ENCODE peak calls at places on chromosomes 2 and 18, in eight cellular contexts. P is sigmoid colon, O is upper lobe of left lung, Q is K562, M is heart right ventricle, G is right lobe of liver, J is transverse colon, K is tibial artery. R is an unnamed sample. For H3K36me3 and H3K4me1, the result is how much of the 10 kb centered on the place peaks cover.

GRCh38 chr2:220533485-220533884 is 906.1 kb downstream of the SLC4A3 start:
- DNase-seq in P (no peak), O (no peak), Q (peak), M (no peak), G (no peak), J (no peak), K (no peak), R (peak)

GRCh38 chr2:69298261-69298660 is 88.8 kb downstream of the GFPT1 start:
- DNase-seq in P (no peak), O (no peak), Q (no peak), M (no peak), G (no peak), J (no peak), K (no peak), R (no peak)

GRCh38 chr2:41791523-41791922 is 256.3 kb upstream of the PKDCC start:
- DNase-seq in P (no peak), O (no peak), Q (no peak), M (no peak), G (no peak), J (no peak), K (no peak), R (peak)

GRCh38 chr2:201971516-201972228 is 62.0 kb upstream of the FZD7 start:
- DNase-seq in P (peak), O (no peak), Q (no peak), M (no peak), G (no peak), J (no peak), K (no peak), R (no peak)

GRCh38 chr18:69196336-69196735 is 204.4 kb upstream of the DOK6 start:
- DNase-seq in P (no peak), O (no peak), Q (no peak), M (no peak), G (no peak), J (no peak), K (no peak), R (no peak)

GRCh38 chr2:113918229-113918628 is 28.3 kb downstream of the ACTR3 start:
- DNase-seq in P (no peak), O (no peak), Q (no peak), M (no peak), G (no peak), J (no peak), K (no peak), R (no peak)

GRCh38 chr2:158932246-158932645 is 36.2 kb upstream of the TANC1 start:
- DNase-seq in P (no peak), O (no peak), Q (no peak), M (no peak), G (no peak), J (no peak), K (no peak), R (no peak)

GRCh38 chr2:85277416-85278158 is 50.2 kb downstream of the TGOLN2 start:
- DNase-seq in P (peak), O (no peak), Q (no peak), M (peak), G (no peak), J (no peak), K (no peak), R (no peak)

GRCh38 chr2:230668184-230668938 is 44.3 kb upstream of the CAB39 start:
- DNase-seq in P (no peak), O (peak), Q (no peak), M (peak), G (no peak), J (peak), K (peak), R (no peak)

GRCh38 chr2:188471166-188471565 is 179.5 kb downstream of the GULP1 start:
- DNase-seq in P (no peak), O (no peak), Q (no peak), M (no peak), G (no peak), J (no peak), K (no peak), R (no peak)

GRCh38 chr2:158666969-158667368 is 128.1 kb upstream of the DAPL1 start:
- DNase-seq in P (no peak), O (no peak), Q (no peak), M (no peak), G (no peak), J (no peak), K (no peak), R (no peak)

GRCh38 chr2:134491796-134492441 is 226.9 kb downstream of the TMEM163 start:
- DNase-seq in P (no peak), O (no peak), Q (no peak), M (peak), G (no peak), J (no peak), K (no peak), R (no peak)

GRCh38 chr2:132950986-132951385 is 281.0 kb upstream of the LYPD1 start:
- DNase-seq in P (no peak), O (no peak), Q (no peak), M (no peak), G (no peak), J (no peak), K (no peak), R (no peak)

GRCh38 chr2:181393472-181393871 is 63.7 kb upstream of the ITGA4 start:
- DNase-seq in P (no peak), O (no peak), Q (no peak), M (no peak), G (no peak), J (no peak), K (no peak), R (no peak)

GRCh38 chr2:17470855-17471641 is 47.2 kb downstream of the RAD51AP2 start:
- DNase-seq in P (no peak), O (no peak), Q (peak), M (no peak), G (no peak), J (no peak), K (no peak), R (no peak)

GRCh38 chr2:236286866-236287545 is 22.8 kb upstream of the ASB18 start:
- DNase-seq in P (no peak), O (no peak), Q (no peak), M (no peak), G (no peak), J (no peak), K (no peak), R (no peak)

GRCh38 chr2:238024986-238025385 is 35.8 kb upstream of the SCLY start:
- DNase-seq in P (no peak), O (no peak), Q (no peak), M (no peak), G (no peak), J (no peak), K (no peak), R (no peak)

GRCh38 chr2:8756230-8756629 is 74.4 kb downstream of the ID2 start:
- DNase-seq in P (no peak), O (no peak), Q (no peak), M (no peak), G (no peak), J (no peak), K (no peak), R (no peak)

GRCh38 chr2:1744151-1744445 is 217 bp downstream of the PXDN start:
- DNase-seq in P (peak), O (no peak), Q (no peak), M (peak), G (peak), J (no peak), K (no peak), R (no peak)

DNA sequence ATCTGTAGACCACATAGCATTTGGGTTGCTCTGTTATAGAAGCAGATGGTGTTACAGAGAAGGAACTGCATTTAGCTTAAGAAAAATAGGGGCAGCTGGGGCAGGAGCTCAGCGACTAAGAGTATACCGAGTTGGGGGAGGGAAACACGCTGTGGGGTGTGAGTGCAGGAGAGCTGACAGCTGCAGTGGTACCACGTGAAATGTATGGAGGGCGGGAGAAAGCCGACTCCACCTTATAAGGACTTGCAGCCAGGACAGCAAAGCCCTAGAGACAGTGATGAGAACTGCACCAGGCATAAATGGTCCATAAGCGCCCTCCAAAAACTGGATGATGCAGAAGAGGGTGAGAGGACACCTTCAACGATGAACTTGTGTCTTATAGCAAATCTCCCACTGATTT is 237.6 kb downstream of the PRKCE start:
- DNase-seq in P (no peak), O (peak), Q (peak), M (no peak), G (no peak), J (peak), K (no peak), R (no peak)
- TF ChIP-seq CTCF in P (peak), O (peak), Q (no peak), M (peak), G (no peak), J (no peak), K (no peak), R (no peak)

GRCh38 chr2:105861198-105861597 is 116.5 kb downstream of the NCK2 start:
- DNase-seq in P (no peak), O (no peak), Q (no peak), M (no peak), G (no peak), J (no peak), K (no peak), R (no peak)
- H3K36me3 ChIP-seq in P (under half), O (under half), Q (under half), M (under half), G (under half), J (under half), K (under half), R (under half)

GRCh38 chr2:100624536-100624935 is 61.7 kb downstream of the PDCL3 start:
- DNase-seq in P (no peak), O (no peak), Q (no peak), M (no peak), G (no peak), J (no peak), K (no peak), R (no peak)
- H3K4me1 ChIP-seq in P (under half), O (under half), Q (under half), M (under half), G (under half), J (under half), K (under half), R (under half)

GRCh38 chr2:61536086-61536722 is 2.0 kb downstream of the XPO1 start:
- DNase-seq in P (peak), O (no peak), Q (no peak), M (peak), G (no peak), J (no peak), K (no peak), R (peak)

GRCh38 chr2:61536723-61537581 is 1.2 kb downstream of the XPO1 start:
- DNase-seq in P (peak), O (peak), Q (peak), M (peak), G (peak), J (peak), K (peak), R (peak)

GRCh38 chr2:61538920-61539559 is 884 bp upstream of the XPO1 start:
- DNase-seq in P (peak), O (peak), Q (no peak), M (no peak), G (no peak), J (peak), K (peak), R (no peak)

GRCh38 chr2:61538179-61538919 is at the start of gene XPO1:
- DNase-seq in P (peak), O (peak), Q (peak), M (peak), G (peak), J (peak), K (peak), R (peak)

GRCh38 chr2:61537590-61538178 is 472 bp downstream of the XPO1 start:
- DNase-seq in P (no peak), O (no peak), Q (no peak), M (peak), G (no peak), J (no peak), K (peak), R (no peak)
- TF ChIP-seq CTCF in P (no peak), O (no peak), Q (no peak), M (no peak), G (no peak), J (no peak), K (no peak), R (no peak)

DNA sequence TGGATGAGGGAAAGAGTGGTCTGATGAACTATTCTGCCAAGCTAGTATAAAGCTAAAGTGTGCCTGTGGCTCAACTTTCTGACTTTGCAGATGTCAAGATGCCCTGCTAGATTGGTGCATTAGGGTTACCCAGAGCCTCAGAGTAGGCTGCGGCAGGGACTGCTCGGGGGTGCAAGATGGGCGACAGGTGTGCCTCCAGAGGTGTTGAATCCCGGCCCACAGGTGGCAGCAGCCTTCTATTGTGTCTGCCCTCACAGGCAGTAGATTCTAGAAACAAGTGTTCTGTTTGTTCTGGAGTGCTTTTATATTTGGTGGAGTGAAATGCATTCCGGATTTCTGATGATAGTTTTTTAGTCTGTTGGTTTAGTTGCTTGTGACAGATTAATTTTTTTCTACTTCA is 131.6 kb upstream of the IL1R2 start:
- DNase-seq in P (no peak), O (no peak), Q (no peak), M (no peak), G (no peak), J (no peak), K (no peak), R (peak)
- H3K36me3 ChIP-seq in P (under half), O (under half), Q (half or more), M (under half), G (under half), J (under half), K (under half), R (under half)

GRCh38 chr18:36355511-36355910 is 58.0 kb downstream of the FHOD3 start:
- DNase-seq in P (no peak), O (no peak), Q (no peak), M (no peak), G (no peak), J (no peak), K (no peak), R (no peak)
- H3K4me1 ChIP-seq in P (under half), O (under half), Q (under half), M (under half), G (under half), J (under half), K (under half), R (under half)

DNA sequence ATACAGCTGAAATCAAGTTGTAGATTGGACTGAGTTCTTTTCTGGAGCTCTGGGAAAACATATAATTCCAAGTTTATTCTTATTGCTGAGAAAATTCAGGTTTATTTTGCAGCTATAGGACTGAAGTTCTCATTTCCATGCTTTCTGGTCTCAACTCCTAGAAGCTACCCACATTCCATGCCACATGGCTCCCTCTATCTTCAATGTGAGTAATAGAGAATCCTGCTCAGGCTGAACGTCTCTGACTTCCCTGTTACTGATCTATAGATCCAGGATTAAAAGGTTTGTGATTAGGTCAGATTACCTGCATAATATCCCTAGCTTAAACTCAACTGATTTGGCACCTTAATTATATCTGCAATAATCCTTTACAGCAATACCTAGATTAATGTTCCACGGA is 453.8 kb upstream of the MC4R start:
- DNase-seq in P (no peak), O (no peak), Q (no peak), M (no peak), G (no peak), J (no peak), K (no peak), R (no peak)
- TF ChIP-seq CTCF in P (no peak), O (no peak), Q (no peak), M (no peak), G (no peak), J (no peak), K (no peak), R (no peak)

GRCh38 chr2:117551858-117552257 is 262.6 kb upstream of the DDX18 start:
- DNase-seq in P (no peak), O (no peak), Q (no peak), M (no peak), G (no peak), J (no peak), K (no peak), R (peak)
- H3K36me3 ChIP-seq in P (under half), O (under half), Q (under half), M (under half), G (under half), J (under half), K (under half), R (under half)

DNA sequence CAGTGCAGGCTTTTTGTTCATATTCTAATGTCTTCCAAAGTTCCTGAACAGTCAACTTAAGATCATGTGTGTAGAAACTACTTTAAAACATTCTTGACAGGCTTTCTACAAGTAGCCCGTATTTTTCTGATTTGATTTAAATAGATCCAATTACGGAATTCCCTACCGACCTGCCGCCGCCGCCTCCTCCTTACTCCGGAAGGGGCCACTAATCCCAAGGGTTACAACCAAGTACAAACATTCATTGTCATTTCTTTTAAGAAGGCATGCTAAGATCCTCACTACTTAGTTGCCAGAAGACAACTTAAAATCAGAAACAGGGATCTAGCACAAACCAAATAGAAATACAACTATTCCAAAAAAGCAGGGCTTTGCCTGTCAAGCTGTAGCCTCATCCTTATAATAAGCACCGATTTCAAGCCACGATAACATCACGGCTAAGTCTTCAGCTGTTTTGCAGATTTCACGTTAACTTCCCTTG is 775 bp downstream of the WDR33 start:
- DNase-seq in P (no peak), O (peak), Q (no peak), M (no peak), G (no peak), J (peak), K (no peak), R (no peak)
- H3K4me1 ChIP-seq in P (under half), O (under half), Q (under half), M (under half), G (under half), J (under half), K (under half), R (under half)

R was measured in Caco-2.